ENCODE peak calls at places on chromosomes 6 and 20, in seven cellular contexts. Z is hepatocyte, W is MM.1S, G is GM23338, O is HCT116, Q is PC-3, A is neural progenitor cell. U is an unnamed sample. For H3K4me1, the result is how much of the 10 kb centered on the place peaks cover.

GRCh38 chr6:45757443-45758121 is 258.1 kb downstream of the CLIC5 start:
- DNase-seq in Z (no peak), W (no peak), G (no peak), O (no peak), Q (no peak), A (no peak), U (peak)

GRCh38 chr6:22569281-22570184 is at the start of gene HDGFL1:
- DNase-seq in Z (no peak), W (no peak), G (peak), O (no peak), Q (no peak), A (no peak), U (no peak)

GRCh38 chr6:111916747-111917146 is 43.5 kb upstream of the FYN start:
- DNase-seq in Z (no peak), W (no peak), G (no peak), O (no peak), Q (no peak), A (no peak), U (no peak)

GRCh38 chr20:57904706-57905105 is 194.9 kb upstream of the PMEPA1 start:
- DNase-seq in Z (no peak), W (no peak), G (no peak), O (no peak), Q (no peak), A (no peak), U (no peak)

GRCh38 chr6:105810105-105810921 is 275.8 kb upstream of the PRDM1 start:
- DNase-seq in Z (peak), W (peak), G (peak), O (peak), Q (peak), A (no peak), U (peak)

GRCh38 chr20:56995157-56995556 is 271.3 kb downstream of the BMP7 start:
- DNase-seq in Z (no peak), W (no peak), G (no peak), O (no peak), Q (no peak), A (no peak), U (no peak)

GRCh38 chr20:40689943-40690835 is 1.2 kb upstream of the MAFB start:
- DNase-seq in Z (peak), W (peak), G (peak), O (peak), Q (peak), A (peak), U (peak)

GRCh38 chr6:88984152-88984551 is 20.7 kb upstream of the RNGTT start:
- DNase-seq in Z (no peak), W (no peak), G (no peak), O (no peak), Q (no peak), A (no peak), U (no peak)

GRCh38 chr6:150293423-150294280 is 75.2 kb upstream of the IYD start:
- DNase-seq in Z (peak), W (no peak), G (no peak), O (peak), Q (peak), A (no peak), U (peak)

GRCh38 chr20:3446779-3447178 is 24.0 kb upstream of the ATRN start:
- DNase-seq in Z (no peak), W (no peak), G (peak), O (peak), Q (peak), A (no peak), U (no peak)

GRCh38 chr6:163260111-163260895 is 154.2 kb upstream of the QKI start:
- DNase-seq in Z (peak), W (no peak), G (peak), O (no peak), Q (no peak), A (peak), U (peak)

GRCh38 chr20:45950330-45950646 is 15.8 kb downstream of the PCIF1 start:
- DNase-seq in Z (no peak), W (no peak), G (no peak), O (no peak), Q (no peak), A (no peak), U (no peak)

GRCh38 chr20:33480071-33480470 is 9.8 kb upstream of the CBFA2T2 start:
- DNase-seq in Z (no peak), W (no peak), G (no peak), O (no peak), Q (no peak), A (peak), U (no peak)

GRCh38 chr20:33474097-33474846 is 15.6 kb upstream of the CBFA2T2 start:
- DNase-seq in Z (peak), W (no peak), G (no peak), O (no peak), Q (no peak), A (no peak), U (no peak)

GRCh38 chr20:33475381-33476160 is 14.3 kb upstream of the CBFA2T2 start:
- DNase-seq in Z (no peak), W (no peak), G (peak), O (no peak), Q (no peak), A (peak), U (no peak)

GRCh38 chr20:33474963-33475362 is 14.9 kb upstream of the CBFA2T2 start:
- DNase-seq in Z (no peak), W (no peak), G (no peak), O (no peak), Q (no peak), A (no peak), U (no peak)

GRCh38 chr20:33477386-33478234 is 12.3 kb upstream of the CBFA2T2 start:
- DNase-seq in Z (no peak), W (no peak), G (peak), O (no peak), Q (no peak), A (no peak), U (no peak)
- TF ChIP-seq EZH2phosphoT487 in Z (no peak), W (no peak), G (no peak), O (no peak), Q (no peak), A (no peak), U (no peak)

DNA sequence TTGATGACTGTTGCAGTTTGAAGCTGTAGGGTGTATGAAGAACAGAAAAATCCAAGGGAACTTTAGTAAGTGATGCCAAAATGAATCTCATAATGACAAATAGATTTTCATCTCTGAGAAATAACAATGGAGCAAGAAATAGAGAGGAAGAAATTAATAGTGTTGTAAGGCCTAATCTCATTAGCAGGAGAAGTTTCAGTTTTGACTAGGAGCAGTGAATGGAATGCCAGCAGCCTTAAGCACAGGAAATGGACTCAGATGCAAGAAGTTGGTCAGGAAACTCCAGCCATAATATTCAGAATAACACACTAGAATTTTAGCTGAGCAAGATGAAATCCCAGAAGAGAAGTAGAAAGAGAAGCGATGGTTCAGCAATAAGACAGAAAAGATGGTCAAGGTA is 23.9 kb downstream of the ATXN1 start:
- DNase-seq in Z (no peak), W (no peak), G (peak), O (no peak), Q (no peak), A (no peak), U (peak)
- H3K4me1 ChIP-seq in Z (under half), W (under half), G (under half), O (under half), Q (under half), A (under half), U (half or more)

GRCh38 chr6:1621328-1621701 is 11.6 kb downstream of the FOXC1 start:
- DNase-seq in Z (no peak), W (no peak), G (peak), O (no peak), Q (no peak), A (peak), U (no peak)

GRCh38 chr6:1619106-1619665 is 9.5 kb downstream of the FOXC1 start:
- DNase-seq in Z (no peak), W (no peak), G (no peak), O (no peak), Q (no peak), A (no peak), U (no peak)

GRCh38 chr6:1620504-1621327 is 11.0 kb downstream of the FOXC1 start:
- DNase-seq in Z (no peak), W (no peak), G (peak), O (no peak), Q (no peak), A (no peak), U (no peak)

GRCh38 chr6:1618305-1619105 is 8.8 kb downstream of the FOXC1 start:
- DNase-seq in Z (no peak), W (no peak), G (peak), O (no peak), Q (no peak), A (peak), U (no peak)

DNA sequence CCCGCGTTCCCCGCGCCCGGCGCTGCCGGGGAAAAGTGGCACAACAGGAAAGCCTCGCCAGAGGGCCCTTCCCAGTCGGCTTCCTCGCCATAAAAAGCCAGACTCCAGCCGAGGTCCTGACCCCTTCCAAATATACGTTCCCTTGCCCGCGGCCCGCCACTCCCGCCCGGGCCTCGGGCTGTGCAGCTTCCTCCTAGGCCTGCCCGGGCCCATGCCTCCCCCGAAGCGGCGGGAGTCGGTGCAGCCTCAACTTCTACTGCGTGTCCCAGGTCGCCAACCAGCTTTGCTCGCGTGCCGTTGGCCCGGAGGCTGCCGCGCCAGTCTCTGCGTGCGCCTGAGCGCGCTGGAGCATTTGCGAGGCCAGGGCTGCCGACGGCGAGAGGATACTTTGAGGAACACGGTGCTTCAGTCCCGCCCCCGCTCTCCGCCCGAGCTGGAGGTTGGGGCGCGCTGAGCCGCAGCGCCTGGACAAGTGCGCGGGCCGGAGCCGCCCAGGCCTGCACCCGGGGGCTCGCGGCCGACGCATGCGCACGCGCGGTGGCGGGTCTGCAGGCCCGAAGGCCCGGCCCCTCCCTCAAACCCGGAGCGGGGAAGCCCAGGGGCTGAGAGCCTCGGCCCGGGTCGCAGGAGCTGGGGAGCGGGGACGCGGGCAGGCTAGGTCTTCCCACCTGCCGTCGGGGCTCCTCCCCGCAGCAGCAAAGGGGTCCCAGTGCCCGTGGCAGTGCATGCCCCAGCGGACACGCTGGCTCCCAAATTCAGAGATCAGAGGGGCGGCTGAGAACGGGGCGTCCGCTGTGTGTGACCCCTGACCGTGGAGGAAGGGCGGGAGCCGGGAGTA is 10.2 kb downstream of the FOXC1 start:
- DNase-seq in Z (no peak), W (no peak), G (peak), O (no peak), Q (no peak), A (peak), U (peak)
- TF ChIP-seq EZH2 in Z (peak), W (no peak), G (peak), O (no peak), Q (no peak), A (peak), U (no peak)

DNA sequence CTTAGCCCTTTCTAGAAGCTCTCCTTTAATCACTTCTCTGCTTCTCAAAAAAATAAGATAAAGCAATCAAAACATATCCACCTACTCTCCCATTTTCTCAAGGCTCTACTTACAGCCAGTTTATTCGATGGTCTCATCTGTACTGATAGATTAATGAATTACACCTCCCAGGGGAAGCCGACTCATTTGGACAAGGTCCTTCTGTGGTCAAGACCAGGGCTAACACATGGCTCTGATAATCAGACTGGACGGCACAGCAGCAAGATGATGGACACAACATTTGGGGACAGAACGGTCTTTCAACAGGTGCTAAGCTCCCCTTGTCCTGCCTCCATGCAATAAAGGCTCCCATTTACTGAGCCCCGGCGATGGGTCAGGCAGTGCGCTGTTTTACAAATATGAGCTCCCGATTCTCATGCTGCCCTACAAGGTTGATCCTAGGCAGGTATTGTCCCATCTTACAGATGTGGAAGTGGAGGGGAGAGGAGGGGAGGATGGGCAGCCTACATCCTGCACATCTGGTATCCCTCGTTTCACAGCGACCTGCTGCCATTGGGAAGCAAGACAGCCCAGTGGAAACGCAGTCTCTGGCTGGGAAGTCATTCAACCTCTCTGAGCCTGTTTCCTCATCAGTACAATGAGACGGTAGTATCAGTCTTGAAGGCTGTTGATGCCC is 15.7 kb downstream of the CPNE5 start:
- DNase-seq in Z (no peak), W (no peak), G (no peak), O (no peak), Q (no peak), A (no peak), U (no peak)
- TF ChIP-seq EZH2phosphoT487 in Z (no peak), W (no peak), G (no peak), O (no peak), Q (no peak), A (no peak), U (no peak)